ENCODE peak calls at places on chromosomes 12 and 14, in ten cellular contexts. One of them, this sample, is unnamed.

GRCh38 chr12:25775968-25776367 is 182.5 kb upstream of the RASSF8 start:
- DNase-seq in WTC11: no peak
- DNase-seq in AG04449: no peak
- DNase-seq in MCF 10A: no peak
- DNase-seq in ascending aorta: no peak
- DNase-seq in NB4: peak
- DNase-seq in K562: no peak
- DNase-seq in astrocyte of the spinal cord: no peak
- DNase-seq in IMR-90: peak
- DNase-seq in progenitor cell of endocrine pancreas: no peak
- DNase-seq in this sample: no peak

GRCh38 chr14:56189306-56189705 is 71.1 kb downstream of the PELI2 start:
- DNase-seq in astrocyte of the spinal cord: peak
- DNase-seq in progenitor cell of endocrine pancreas: no peak
- DNase-seq in NB4: no peak
- DNase-seq in K562: no peak
- DNase-seq in AG04449: no peak
- DNase-seq in ascending aorta: no peak
- DNase-seq in MCF 10A: peak
- DNase-seq in WTC11: no peak
- DNase-seq in IMR-90: peak
- DNase-seq in this sample: no peak

GRCh38 chr14:101654051-101654450 is 92.8 kb downstream of the DIO3 start:
- DNase-seq in astrocyte of the spinal cord: no peak
- DNase-seq in K562: no peak
- DNase-seq in AG04449: no peak
- DNase-seq in IMR-90: no peak
- DNase-seq in MCF 10A: no peak
- DNase-seq in NB4: no peak
- DNase-seq in WTC11: no peak
- DNase-seq in ascending aorta: no peak
- DNase-seq in progenitor cell of endocrine pancreas: no peak
- DNase-seq in this sample: no peak

GRCh38 chr14:101972126-101972785 is 7.9 kb downstream of the DYNC1H1 start:
- DNase-seq in WTC11: no peak
- DNase-seq in NB4: peak
- DNase-seq in astrocyte of the spinal cord: peak
- DNase-seq in MCF 10A: peak
- DNase-seq in ascending aorta: peak
- DNase-seq in K562: peak
- DNase-seq in AG04449: peak
- DNase-seq in IMR-90: peak
- DNase-seq in progenitor cell of endocrine pancreas: no peak
- DNase-seq in this sample: no peak

GRCh38 chr12:6494968-6495367 is 1.1 kb downstream of the NCAPD2 start:
- DNase-seq in astrocyte of the spinal cord: no peak
- DNase-seq in K562: no peak
- DNase-seq in MCF 10A: peak
- DNase-seq in AG04449: no peak
- DNase-seq in progenitor cell of endocrine pancreas: no peak
- DNase-seq in WTC11: no peak
- DNase-seq in IMR-90: no peak
- DNase-seq in ascending aorta: no peak
- DNase-seq in NB4: peak
- DNase-seq in this sample: no peak

GRCh38 chr12:106715582-106715981 is 58.9 kb upstream of the RIC8B start:
- DNase-seq in AG04449: no peak
- DNase-seq in MCF 10A: no peak
- DNase-seq in progenitor cell of endocrine pancreas: no peak
- DNase-seq in K562: no peak
- DNase-seq in IMR-90: no peak
- DNase-seq in ascending aorta: no peak
- DNase-seq in WTC11: no peak
- DNase-seq in astrocyte of the spinal cord: no peak
- DNase-seq in NB4: no peak
- DNase-seq in this sample: no peak

GRCh38 chr12:108858399-108859074 is 1.2 kb upstream of the SSH1 start:
- DNase-seq in MCF 10A: no peak
- DNase-seq in AG04449: no peak
- DNase-seq in progenitor cell of endocrine pancreas: no peak
- DNase-seq in NB4: peak
- DNase-seq in IMR-90: no peak
- DNase-seq in WTC11: no peak
- DNase-seq in astrocyte of the spinal cord: no peak
- DNase-seq in ascending aorta: no peak
- DNase-seq in K562: no peak
- DNase-seq in this sample: no peak

GRCh38 chr12:49923035-49923644 is 19.4 kb upstream of the FAIM2 start:
- DNase-seq in WTC11: no peak
- DNase-seq in AG04449: no peak
- DNase-seq in ascending aorta: peak
- DNase-seq in progenitor cell of endocrine pancreas: no peak
- DNase-seq in IMR-90: no peak
- DNase-seq in K562: no peak
- DNase-seq in NB4: no peak
- DNase-seq in astrocyte of the spinal cord: no peak
- DNase-seq in MCF 10A: no peak
- DNase-seq in this sample: no peak

GRCh38 chr12:51534216-51534615 is 56.8 kb upstream of the SCN8A start:
- DNase-seq in progenitor cell of endocrine pancreas: no peak
- DNase-seq in AG04449: no peak
- DNase-seq in IMR-90: no peak
- DNase-seq in K562: no peak
- DNase-seq in NB4: no peak
- DNase-seq in MCF 10A: no peak
- DNase-seq in astrocyte of the spinal cord: no peak
- DNase-seq in WTC11: no peak
- DNase-seq in ascending aorta: no peak
- DNase-seq in this sample: no peak

GRCh38 chr12:51531982-51532497 is 59.0 kb upstream of the SCN8A start:
- DNase-seq in progenitor cell of endocrine pancreas: peak
- DNase-seq in AG04449: peak
- DNase-seq in IMR-90: peak
- DNase-seq in WTC11: peak
- DNase-seq in astrocyte of the spinal cord: peak
- DNase-seq in MCF 10A: peak
- DNase-seq in NB4: peak
- DNase-seq in ascending aorta: peak
- DNase-seq in K562: peak
- DNase-seq in this sample: peak

GRCh38 chr12:51536159-51536558 is 54.9 kb upstream of the SCN8A start:
- DNase-seq in astrocyte of the spinal cord: no peak
- DNase-seq in NB4: peak
- DNase-seq in AG04449: no peak
- DNase-seq in MCF 10A: no peak
- DNase-seq in ascending aorta: no peak
- DNase-seq in progenitor cell of endocrine pancreas: no peak
- DNase-seq in IMR-90: peak
- DNase-seq in K562: peak
- DNase-seq in WTC11: no peak
- DNase-seq in this sample: no peak

GRCh38 chr12:51534675-51535074 is 56.4 kb upstream of the SCN8A start:
- DNase-seq in astrocyte of the spinal cord: no peak
- DNase-seq in K562: no peak
- DNase-seq in progenitor cell of endocrine pancreas: no peak
- DNase-seq in MCF 10A: no peak
- DNase-seq in NB4: no peak
- DNase-seq in AG04449: no peak
- DNase-seq in WTC11: no peak
- DNase-seq in IMR-90: no peak
- DNase-seq in ascending aorta: no peak
- DNase-seq in this sample: no peak

GRCh38 chr12:51533799-51534198 is 57.2 kb upstream of the SCN8A start:
- DNase-seq in WTC11: no peak
- DNase-seq in AG04449: no peak
- DNase-seq in NB4: no peak
- DNase-seq in MCF 10A: no peak
- DNase-seq in IMR-90: peak
- DNase-seq in astrocyte of the spinal cord: peak
- DNase-seq in K562: no peak
- DNase-seq in progenitor cell of endocrine pancreas: no peak
- DNase-seq in ascending aorta: no peak
- DNase-seq in this sample: no peak
- TF ChIP-seq CTCF in WTC11: no peak
- TF ChIP-seq CTCF in AG04449: no peak
- TF ChIP-seq CTCF in NB4: no peak
- TF ChIP-seq CTCF in MCF 10A: no peak
- TF ChIP-seq CTCF in IMR-90: peak
- TF ChIP-seq CTCF in astrocyte of the spinal cord: peak
- TF ChIP-seq CTCF in K562: no peak
- TF ChIP-seq CTCF in progenitor cell of endocrine pancreas: no peak
- TF ChIP-seq CTCF in ascending aorta: no peak
- TF ChIP-seq CTCF in this sample: no peak

GRCh38 chr12:109931143-109931542 is 31.1 kb downstream of the TCHP start:
- DNase-seq in astrocyte of the spinal cord: no peak
- DNase-seq in AG04449: no peak
- DNase-seq in progenitor cell of endocrine pancreas: no peak
- DNase-seq in K562: no peak
- DNase-seq in IMR-90: no peak
- DNase-seq in ascending aorta: no peak
- DNase-seq in NB4: no peak
- DNase-seq in WTC11: no peak
- DNase-seq in MCF 10A: no peak
- DNase-seq in this sample: no peak

GRCh38 chr12:109937371-109937770 is 37.3 kb downstream of the TCHP start:
- DNase-seq in MCF 10A: no peak
- DNase-seq in IMR-90: no peak
- DNase-seq in K562: no peak
- DNase-seq in AG04449: no peak
- DNase-seq in ascending aorta: no peak
- DNase-seq in astrocyte of the spinal cord: no peak
- DNase-seq in progenitor cell of endocrine pancreas: no peak
- DNase-seq in WTC11: no peak
- DNase-seq in NB4: no peak
- DNase-seq in this sample: no peak

GRCh38 chr12:109930028-109930800 is 30.1 kb downstream of the TCHP start:
- DNase-seq in NB4: no peak
- DNase-seq in IMR-90: peak
- DNase-seq in WTC11: no peak
- DNase-seq in AG04449: no peak
- DNase-seq in K562: no peak
- DNase-seq in astrocyte of the spinal cord: no peak
- DNase-seq in ascending aorta: no peak
- DNase-seq in progenitor cell of endocrine pancreas: no peak
- DNase-seq in MCF 10A: no peak
- DNase-seq in this sample: no peak

GRCh38 chr12:109932878-109933503 is 32.9 kb downstream of the TCHP start:
- DNase-seq in K562: no peak
- DNase-seq in AG04449: no peak
- DNase-seq in NB4: no peak
- DNase-seq in IMR-90: no peak
- DNase-seq in MCF 10A: no peak
- DNase-seq in ascending aorta: no peak
- DNase-seq in progenitor cell of endocrine pancreas: no peak
- DNase-seq in WTC11: no peak
- DNase-seq in astrocyte of the spinal cord: no peak
- DNase-seq in this sample: no peak

GRCh38 chr12:109934026-109934425 is 34.0 kb downstream of the TCHP start:
- DNase-seq in astrocyte of the spinal cord: no peak
- DNase-seq in WTC11: no peak
- DNase-seq in IMR-90: peak
- DNase-seq in AG04449: no peak
- DNase-seq in K562: no peak
- DNase-seq in progenitor cell of endocrine pancreas: no peak
- DNase-seq in MCF 10A: peak
- DNase-seq in ascending aorta: no peak
- DNase-seq in NB4: no peak
- DNase-seq in this sample: no peak
- TF ChIP-seq CTCF in astrocyte of the spinal cord: peak
- TF ChIP-seq CTCF in WTC11: no peak
- TF ChIP-seq CTCF in IMR-90: peak
- TF ChIP-seq CTCF in AG04449: peak
- TF ChIP-seq CTCF in K562: peak
- TF ChIP-seq CTCF in progenitor cell of endocrine pancreas: peak
- TF ChIP-seq CTCF in MCF 10A: no peak
- TF ChIP-seq CTCF in ascending aorta: peak
- TF ChIP-seq CTCF in NB4: peak
- TF ChIP-seq CTCF in this sample: no peak

DNA sequence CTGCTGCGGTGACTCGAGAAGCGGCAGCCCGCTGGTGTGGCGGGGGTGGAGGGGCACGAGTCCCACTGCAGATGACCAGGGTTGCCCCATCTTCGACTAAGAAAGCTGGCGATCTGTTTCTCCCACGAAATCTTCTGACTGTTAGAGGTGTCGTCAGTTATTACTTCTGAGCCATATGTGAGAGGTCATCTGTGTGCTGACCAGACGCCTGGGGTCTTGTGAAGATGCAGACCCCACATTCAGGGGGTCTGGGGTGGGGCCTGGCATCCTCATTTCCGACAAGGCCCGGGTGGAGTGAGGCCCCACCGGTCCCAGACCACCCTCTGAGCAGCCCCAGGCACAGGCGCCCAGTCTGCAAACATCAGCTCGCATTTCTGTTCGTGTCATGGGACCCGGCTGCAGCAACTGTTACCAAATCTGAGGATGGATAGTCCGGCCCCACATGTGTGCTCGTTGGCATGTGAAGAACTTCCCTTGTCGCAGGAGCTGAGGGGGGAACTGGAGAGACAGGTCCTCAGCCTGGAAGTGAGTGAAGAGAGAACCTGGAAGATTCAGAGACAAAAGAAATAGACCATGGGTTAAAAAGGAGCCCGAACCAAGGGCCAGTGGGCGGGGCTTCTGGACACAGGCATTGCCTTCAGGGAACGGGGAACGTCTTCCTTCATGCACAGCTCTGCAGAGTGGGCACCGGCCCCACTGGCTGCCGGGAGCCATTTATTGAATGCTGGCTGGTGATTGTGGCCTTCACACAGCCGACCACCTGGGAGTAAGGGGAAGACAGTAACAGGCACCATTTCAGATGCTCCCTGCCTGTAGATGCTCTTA is 135.2 kb downstream of the ADGRD1 start:
- DNase-seq in progenitor cell of endocrine pancreas: peak
- DNase-seq in ascending aorta: peak
- DNase-seq in IMR-90: no peak
- DNase-seq in WTC11: peak
- DNase-seq in MCF 10A: no peak
- DNase-seq in K562: no peak
- DNase-seq in astrocyte of the spinal cord: no peak
- DNase-seq in AG04449: no peak
- DNase-seq in NB4: no peak
- DNase-seq in this sample: no peak
- TF ChIP-seq CTCF in progenitor cell of endocrine pancreas: no peak
- TF ChIP-seq CTCF in ascending aorta: no peak
- TF ChIP-seq CTCF in IMR-90: no peak
- TF ChIP-seq CTCF in WTC11: no peak
- TF ChIP-seq CTCF in MCF 10A: no peak
- TF ChIP-seq CTCF in K562: no peak
- TF ChIP-seq CTCF in astrocyte of the spinal cord: no peak
- TF ChIP-seq CTCF in AG04449: no peak
- TF ChIP-seq CTCF in NB4: no peak
- TF ChIP-seq CTCF in this sample: no peak

DNA sequence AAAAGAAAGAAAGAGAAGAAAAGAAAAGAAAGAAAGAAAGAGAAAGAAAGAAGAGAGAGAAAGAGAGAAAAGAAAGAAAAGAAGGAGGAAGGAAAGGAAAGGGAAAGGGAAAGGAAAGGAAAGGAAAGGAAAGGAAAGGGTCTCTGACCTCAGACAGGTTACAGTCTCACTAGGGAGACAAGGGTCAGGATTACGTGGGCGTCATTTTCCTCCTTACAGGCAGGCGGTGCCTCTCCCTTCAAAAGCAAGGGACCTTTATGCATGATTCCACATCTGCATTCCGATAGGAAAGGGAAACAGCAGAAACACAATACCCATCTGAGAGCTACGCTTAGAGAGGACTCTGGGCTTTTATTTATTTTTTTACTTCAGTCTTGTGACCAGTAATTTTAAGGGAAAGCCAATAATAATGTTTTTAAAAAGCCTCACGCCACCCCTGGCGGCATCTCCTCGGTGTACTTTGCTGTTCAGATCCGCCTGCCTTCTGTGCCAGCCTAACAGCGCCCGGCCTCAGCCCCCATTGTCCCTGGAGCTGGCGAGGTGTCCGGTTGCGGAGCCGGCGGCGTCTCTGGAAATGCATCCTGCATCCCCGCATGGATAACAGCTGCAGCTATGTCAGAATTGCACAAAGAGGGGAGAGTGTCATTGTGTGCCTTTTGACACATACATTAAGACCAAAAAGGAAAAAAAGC is 882 bp upstream of the HIP1R start:
- DNase-seq in astrocyte of the spinal cord: peak
- DNase-seq in AG04449: no peak
- DNase-seq in MCF 10A: peak
- DNase-seq in K562: no peak
- DNase-seq in WTC11: peak
- DNase-seq in NB4: peak
- DNase-seq in IMR-90: peak
- DNase-seq in progenitor cell of endocrine pancreas: peak
- DNase-seq in ascending aorta: peak
- DNase-seq in this sample: peak
- TF ChIP-seq CTCF in astrocyte of the spinal cord: no peak
- TF ChIP-seq CTCF in AG04449: no peak
- TF ChIP-seq CTCF in MCF 10A: no peak
- TF ChIP-seq CTCF in K562: no peak
- TF ChIP-seq CTCF in WTC11: no peak
- TF ChIP-seq CTCF in NB4: no peak
- TF ChIP-seq CTCF in IMR-90: no peak
- TF ChIP-seq CTCF in progenitor cell of endocrine pancreas: peak
- TF ChIP-seq CTCF in ascending aorta: peak
- TF ChIP-seq CTCF in this sample: no peak